ENCODE peak calls at places on chromosomes 7 and 10, in six cellular contexts. X, D, I, T, J and M are unnamed samples.

GRCh38 chr7:70703785-70704184 is 428.2 kb upstream of the GALNT17 start:
- DNase-seq in X (no peak), D (no peak), I (no peak), T (no peak), J (no peak), M (no peak)

GRCh38 chr7:28179081-28180030 is 1.2 kb downstream of the JAZF1 start:
- DNase-seq in X (peak; percentile 68), D (peak; percentile 33), I (no peak), T (peak; percentile 62), J (peak; percentile 47), M (no peak)

GRCh38 chr7:36311539-36311938 is 78.1 kb upstream of the ANLN start:
- DNase-seq in X (no peak), D (no peak), I (no peak), T (no peak), J (no peak), M (no peak)

GRCh38 chr10:31011017-31011659 is 20.5 kb downstream of the ZNF438 start:
- DNase-seq in X (no peak), D (no peak), I (no peak), T (no peak), J (no peak), M (no peak)

GRCh38 chr7:44257618-44258422 is 57.0 kb downstream of the YKT6 start:
- DNase-seq in X (no peak), D (no peak), I (no peak), T (peak; percentile 95), J (peak; percentile 36), M (peak; percentile 89)

GRCh38 chr10:6843477-6843876 is 263.4 kb upstream of the PRKCQ start:
- DNase-seq in X (no peak), D (no peak), I (no peak), T (no peak), J (peak; percentile 40), M (no peak)

GRCh38 chr7:141359740-141360413 is 191.3 kb upstream of the AGK start:
- DNase-seq in X (no peak), D (no peak), I (no peak), T (peak; percentile 2), J (peak; percentile 72), M (no peak)

GRCh38 chr7:6015917-6016652 is 7.0 kb downstream of the AIMP2 start:
- DNase-seq in X (no peak), D (no peak), I (no peak), T (peak; percentile 74), J (no peak), M (peak; percentile 95)

GRCh38 chr10:63518690-63519288 is 2.4 kb upstream of the REEP3 start:
- DNase-seq in X (no peak), D (no peak), I (no peak), T (no peak), J (no peak), M (no peak)

GRCh38 chr7:40916811-40917210 is 782.0 kb downstream of the SUGCT start:
- DNase-seq in X (no peak), D (no peak), I (no peak), T (peak; percentile 38), J (peak; percentile 30), M (peak; percentile 20)

GRCh38 chr7:12373580-12374263 is 29.9 kb downstream of the VWDE start:
- DNase-seq in X (no peak), D (no peak), I (no peak), T (no peak), J (no peak), M (no peak)

GRCh38 chr10:130711072-130711471 is 574.9 kb downstream of the GLRX3 start:
- DNase-seq in X (peak; percentile 50), D (no peak), I (peak; percentile 7), T (no peak), J (no peak), M (no peak)

GRCh38 chr7:46383605-46384004 is 462.5 kb upstream of the IGFBP3 start:
- DNase-seq in X (no peak), D (no peak), I (no peak), T (peak; percentile 70), J (peak; percentile 36), M (peak; percentile 58)

GRCh38 chr7:129110575-129111376 is 33.7 kb upstream of the TSPAN33 start:
- DNase-seq in X (peak; percentile 88), D (no peak), I (no peak), T (peak; percentile 42), J (no peak), M (no peak)

GRCh38 chr7:90173127-90173844 is 19.0 kb downstream of the STEAP1 start:
- DNase-seq in X (no peak), D (no peak), I (no peak), T (no peak), J (no peak), M (peak; percentile 50)

GRCh38 chr7:34900891-34901493 is 136.3 kb downstream of the DPY19L1 start:
- DNase-seq in X (peak; percentile 69), D (no peak), I (no peak), T (no peak), J (no peak), M (no peak)

GRCh38 chr7:34889951-34890350 is 147.3 kb downstream of the DPY19L1 start:
- DNase-seq in X (no peak), D (no peak), I (no peak), T (no peak), J (no peak), M (no peak)

DNA sequence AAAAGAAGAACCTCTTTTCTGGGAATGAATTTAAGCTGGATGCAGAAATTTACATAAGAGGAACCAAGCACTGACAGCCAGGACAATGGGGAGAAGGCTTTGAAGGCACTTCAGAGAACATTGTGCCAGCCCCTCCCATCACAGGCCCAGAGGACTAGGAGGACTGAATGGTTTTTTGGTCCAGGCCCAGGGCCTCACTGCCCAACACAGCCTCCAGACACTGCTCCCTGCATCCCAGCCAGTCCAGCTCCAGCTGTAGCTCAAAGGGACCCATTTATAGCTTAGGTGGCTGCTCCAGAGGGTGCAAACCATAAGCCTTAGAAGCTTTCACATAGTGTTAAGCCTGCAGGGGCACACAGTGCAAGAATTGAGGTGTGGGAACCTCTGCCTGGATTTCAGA is 142.1 kb downstream of the DPY19L1 start:
- DNase-seq in X (no peak), D (no peak), I (no peak), T (no peak), J (no peak), M (no peak)
- H3K9me3 ChIP-seq in X (peaks cover 18% of the 10 kb centered on the region), D (no peaks in the 10 kb centered on the region), I (peaks cover 21% of the 10 kb centered on the region), T (peaks cover 18% of the 10 kb centered on the region), J (peaks cover 9% of the 10 kb centered on the region), M (no peaks in the 10 kb centered on the region)

GRCh38 chr7:25653412-25653811 is 425.1 kb upstream of the NPVF start:
- DNase-seq in X (no peak), D (no peak), I (no peak), T (no peak), J (no peak), M (no peak)
- H3K4ac ChIP-seq in X (no peak overlapping the region), D (no peak overlapping the region), I (no peak overlapping the region), T (no peak overlapping the region), J (no peak overlapping the region), M (no peak overlapping the region)

DNA sequence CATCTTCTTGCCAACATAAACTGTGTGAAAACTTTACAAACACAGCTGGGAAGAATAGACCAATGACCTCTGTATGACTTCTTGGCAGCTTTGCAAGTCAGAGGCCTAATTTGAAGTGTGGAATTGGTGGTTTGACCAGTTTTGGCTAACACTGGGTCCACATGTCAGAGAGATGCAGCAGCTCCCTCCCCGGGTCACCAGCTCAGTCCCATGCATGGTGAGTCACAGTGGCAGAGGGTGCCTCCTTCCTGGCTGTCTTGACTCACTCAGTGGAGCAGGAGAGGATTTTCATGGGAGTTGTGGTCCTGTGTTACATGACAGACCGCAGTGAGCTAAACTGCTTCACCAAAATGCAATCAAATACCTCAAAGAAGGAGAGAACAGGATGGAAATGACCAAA is 8.2 kb upstream of the STARD3NL start:
- DNase-seq in X (no peak), D (no peak), I (no peak), T (peak; percentile 41), J (peak; percentile 79), M (peak; percentile 77)
- H3K9ac ChIP-seq in X (no peak overlapping the region), D (no peak overlapping the region), I (no peak overlapping the region), T (peak overlapping the region; percentile 42), J (no peak overlapping the region), M (no peak overlapping the region)

GRCh38 chr7:64637521-64638445 is 28.1 kb upstream of the ZNF107 start:
- DNase-seq in X (no peak), D (no peak), I (no peak), T (no peak), J (no peak), M (no peak)
- H3K9me3 ChIP-seq in X (peaks cover 100% of the 10 kb centered on the region), D (no peaks in the 10 kb centered on the region), I (peaks cover 97% of the 10 kb centered on the region), T (peaks cover 7% of the 10 kb centered on the region), J (peaks cover 27% of the 10 kb centered on the region), M (peaks cover 5% of the 10 kb centered on the region)

DNA sequence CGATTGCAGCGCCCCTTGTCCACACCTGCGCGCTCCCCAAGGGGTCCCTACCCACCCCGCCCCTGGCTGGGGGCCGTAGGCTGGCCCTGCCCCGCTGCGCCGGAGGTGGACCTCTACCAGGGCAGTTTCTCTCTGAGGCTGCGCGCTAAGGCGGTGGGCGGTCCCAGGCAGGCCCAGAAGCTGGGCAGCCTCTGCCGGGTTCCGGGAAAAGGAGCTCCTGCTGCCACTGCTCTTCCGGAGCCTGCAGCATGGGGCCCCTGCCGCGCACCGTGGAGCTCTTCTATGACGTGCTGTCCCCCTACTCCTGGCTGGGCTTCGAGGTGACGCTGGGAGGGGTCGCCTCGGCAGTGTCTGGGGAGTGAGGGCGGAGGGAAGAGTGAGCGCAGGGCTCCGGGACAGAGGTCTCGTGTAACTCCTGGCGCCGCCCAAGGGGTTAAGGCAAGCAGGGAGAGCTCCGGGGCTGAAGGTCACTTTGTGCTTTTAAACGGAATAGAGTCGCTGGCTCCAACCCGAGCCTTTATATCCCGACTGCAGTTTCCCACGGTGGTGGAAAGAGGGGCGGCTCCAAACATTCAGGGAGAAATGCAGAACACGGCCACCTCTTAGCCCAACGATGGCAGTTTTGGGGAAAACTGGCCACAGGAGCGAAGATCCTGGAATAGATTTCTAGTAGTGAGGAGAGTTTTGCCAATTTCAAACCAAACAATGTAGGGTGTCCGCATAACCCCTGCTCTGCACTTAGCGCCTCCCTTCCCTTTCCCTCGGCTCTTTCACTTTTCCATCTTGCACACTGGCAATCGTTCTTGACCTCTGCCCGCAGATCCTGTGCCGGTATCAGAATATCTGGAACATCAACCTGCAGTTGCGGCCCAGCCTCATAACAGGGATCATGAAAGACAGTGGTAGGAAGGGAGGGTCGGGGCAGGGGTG is at the start of gene GSTK1:
- DNase-seq in X (peak; percentile 82), D (peak; percentile 46), I (no peak), T (peak; percentile 79), J (peak; percentile 76), M (peak; percentile 54)
- H3K4ac ChIP-seq in X (no peak within 1 kb of the TSS), D (peak within 1 kb of the TSS; percentile 76), I (no peak within 1 kb of the TSS), T (peak within 1 kb of the TSS; percentile 94), J (peak within 1 kb of the TSS; percentile 85), M (peak within 1 kb of the TSS; percentile 97)

DNA sequence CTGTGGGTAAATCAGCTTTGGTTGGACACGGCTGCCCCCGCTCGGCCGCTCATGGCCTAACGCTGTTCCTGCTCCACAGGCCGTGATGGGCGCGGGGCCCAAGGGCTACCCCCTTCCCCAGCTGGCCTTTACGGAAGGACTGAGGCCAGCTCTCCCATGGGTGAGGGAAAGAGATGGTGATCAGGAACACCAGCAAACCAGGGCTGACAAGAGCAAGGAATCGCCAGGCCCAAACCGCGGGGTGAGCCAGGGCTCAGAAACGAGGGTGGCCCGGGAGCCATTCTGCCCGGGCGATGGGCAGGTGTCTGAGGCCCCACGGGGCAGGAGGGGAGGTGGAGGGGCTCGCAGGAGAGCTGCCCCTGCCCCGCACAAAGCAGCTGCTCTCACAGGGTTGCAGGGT is 26.6 kb downstream of the GPER1 start:
- DNase-seq in X (no peak), D (no peak), I (no peak), T (no peak), J (no peak), M (no peak)
- H3K9ac ChIP-seq in X (no peak overlapping the region), D (no peak overlapping the region), I (no peak overlapping the region), T (no peak overlapping the region), J (no peak overlapping the region), M (no peak overlapping the region)